ENCODE peak calls at places on chromosomes 6 and 20, in seven cellular contexts. Y, Q, N, W, O, C and V are unnamed samples. For H3K4me1 and H3K9me3, the result is how much of the 10 kb centered on the place peaks cover.

GRCh38 chr6:106858653-106859092 is 115.9 kb downstream of the CD24 start:
- DNase-seq in Y (peak), Q (peak), N (no peak), W (no peak), O (no peak), C (peak), V (no peak)

GRCh38 chr6:157314705-157315321 is 8.5 kb downstream of the TMEM242 start:
- DNase-seq in Y (peak), Q (no peak), N (no peak), W (no peak), O (peak), C (peak), V (peak)

GRCh38 chr6:165983112-165984072 is 184.3 kb downstream of the TBXT start:
- DNase-seq in Y (no peak), Q (no peak), N (no peak), W (no peak), O (no peak), C (no peak), V (no peak)

GRCh38 chr6:57075092-57075491 is 14.9 kb upstream of the ZNF451 start:
- DNase-seq in Y (no peak), Q (no peak), N (no peak), W (no peak), O (no peak), C (peak), V (no peak)

GRCh38 chr6:34595332-34596090 is 39.4 kb upstream of the SPDEF start:
- DNase-seq in Y (no peak), Q (no peak), N (no peak), W (no peak), O (no peak), C (peak), V (no peak)

GRCh38 chr6:80366721-80367120 is 260.2 kb downstream of the BCKDHB start:
- DNase-seq in Y (peak), Q (no peak), N (no peak), W (peak), O (no peak), C (peak), V (no peak)

GRCh38 chr6:158662607-158663464 is 13.0 kb downstream of the SYTL3 start:
- DNase-seq in Y (peak), Q (no peak), N (peak), W (no peak), O (no peak), C (peak), V (no peak)

GRCh38 chr6:12335717-12336116 is 45.6 kb downstream of the EDN1 start:
- DNase-seq in Y (no peak), Q (no peak), N (no peak), W (no peak), O (no peak), C (no peak), V (peak)

GRCh38 chr20:34705383-34706021 is 1.4 kb downstream of the TP53INP2 start:
- DNase-seq in Y (peak), Q (peak), N (no peak), W (no peak), O (no peak), C (peak), V (peak)

GRCh38 chr20:54869765-54870164 is 394.4 kb downstream of the DOK5 start:
- DNase-seq in Y (no peak), Q (no peak), N (no peak), W (no peak), O (no peak), C (no peak), V (no peak)

GRCh38 chr6:169851641-169852503 is 100.5 kb downstream of the ERMARD start:
- DNase-seq in Y (no peak), Q (no peak), N (no peak), W (no peak), O (no peak), C (no peak), V (peak)

GRCh38 chr6:5082487-5083306 is 2.4 kb upstream of the PPP1R3G start:
- DNase-seq in Y (peak), Q (peak), N (no peak), W (no peak), O (no peak), C (peak), V (peak)

GRCh38 chr6:116528800-116529199 is 16.7 kb downstream of the TRAPPC3L start:
- DNase-seq in Y (no peak), Q (no peak), N (no peak), W (no peak), O (no peak), C (peak), V (no peak)

GRCh38 chr6:3808189-3808588 is 41.0 kb upstream of the FAM50B start:
- DNase-seq in Y (no peak), Q (no peak), N (no peak), W (no peak), O (no peak), C (no peak), V (peak)

GRCh38 chr6:31131595-31131994 is 7.3 kb downstream of the PSORS1C2 start:
- DNase-seq in Y (no peak), Q (no peak), N (no peak), W (no peak), O (no peak), C (no peak), V (peak)

GRCh38 chr20:2237059-2237458 is 58.7 kb upstream of the TGM3 start:
- DNase-seq in Y (peak), Q (peak), N (no peak), W (no peak), O (no peak), C (peak), V (peak)

GRCh38 chr6:87054143-87054833 is 40.6 kb downstream of the CGA start:
- DNase-seq in Y (no peak), Q (no peak), N (no peak), W (no peak), O (no peak), C (no peak), V (no peak)

GRCh38 chr6:34059136-34059731 is 86.7 kb downstream of the GRM4 start:
- DNase-seq in Y (no peak), Q (no peak), N (no peak), W (no peak), O (no peak), C (no peak), V (peak)

GRCh38 chr6:85496009-85496579 is 46.2 kb downstream of the NT5E start:
- DNase-seq in Y (no peak), Q (no peak), N (no peak), W (no peak), O (no peak), C (no peak), V (no peak)

GRCh38 chr20:16273812-16274560 is 299.3 kb downstream of the KIF16B start:
- DNase-seq in Y (no peak), Q (no peak), N (no peak), W (no peak), O (no peak), C (no peak), V (no peak)

GRCh38 chr20:52048365-52048764 is 143.2 kb downstream of the ZFP64 start:
- DNase-seq in Y (no peak), Q (no peak), N (no peak), W (no peak), O (no peak), C (no peak), V (no peak)

GRCh38 chr20:22490287-22491187 is 93.8 kb downstream of the FOXA2 start:
- DNase-seq in Y (no peak), Q (no peak), N (peak), W (peak), O (no peak), C (no peak), V (no peak)

GRCh38 chr20:63978319-63979220 is 872 bp downstream of the SAMD10 start:
- DNase-seq in Y (no peak), Q (peak), N (peak), W (peak), O (peak), C (peak), V (peak)

GRCh38 chr6:98927534-98927933 is 20.2 kb downstream of the FBXL4 start:
- DNase-seq in Y (no peak), Q (no peak), N (no peak), W (no peak), O (no peak), C (no peak), V (no peak)

GRCh38 chr6:90294989-90295853 is 1.4 kb downstream of the BACH2 start:
- DNase-seq in Y (peak), Q (peak), N (peak), W (peak), O (peak), C (peak), V (peak)
- H3K4me1 ChIP-seq in Y (under half), Q (under half), N (under half), W (under half), O (under half), C (under half), V (under half)

DNA sequence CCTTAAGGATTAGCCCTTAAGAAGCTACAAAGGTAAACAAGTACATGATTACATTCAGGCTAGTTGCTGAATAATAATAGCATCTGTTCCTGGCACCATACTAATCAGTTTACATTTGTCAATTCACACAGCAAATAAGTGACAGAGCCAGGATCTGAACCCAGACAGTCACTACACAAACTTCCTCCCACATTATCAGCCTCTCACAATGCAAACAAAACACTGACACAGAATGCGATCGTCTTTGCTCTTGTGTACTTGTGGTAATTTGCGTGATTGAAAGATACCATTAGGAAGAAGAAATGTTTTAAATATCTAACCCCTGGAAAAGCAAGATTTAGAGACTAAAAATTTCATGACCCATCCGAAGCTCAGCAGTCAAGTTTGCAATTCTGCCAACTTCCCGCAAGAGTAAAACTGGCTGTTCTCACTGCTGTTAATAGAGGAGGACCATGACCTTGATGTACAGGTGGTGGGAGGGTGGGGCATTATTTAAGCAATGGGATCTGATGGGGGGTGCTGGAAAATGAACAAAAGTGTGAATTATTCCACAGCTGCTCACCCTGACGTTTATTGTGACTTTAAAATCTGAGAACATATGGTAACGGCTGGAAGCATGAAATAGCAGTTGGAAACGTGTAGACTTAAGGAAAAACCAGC is 95.4 kb upstream of the ARMC2 start:
- DNase-seq in Y (no peak), Q (no peak), N (no peak), W (no peak), O (no peak), C (no peak), V (no peak)
- H3K27ac ChIP-seq in Y (no peak), Q (no peak), N (no peak), W (peak), O (no peak), C (no peak), V (no peak)

GRCh38 chr6:108168501-108168979 is 2.7 kb downstream of the NR2E1 start:
- DNase-seq in Y (no peak), Q (no peak), N (no peak), W (peak), O (no peak), C (no peak), V (peak)
- H3K9me3 ChIP-seq in Y (under half), Q (under half), N (under half), W (under half), O (under half), C (under half), V (under half)

GRCh38 chr6:167049275-167049674 is 50.1 kb downstream of the CEP43 start:
- DNase-seq in Y (no peak), Q (no peak), N (no peak), W (no peak), O (no peak), C (no peak), V (no peak)
- H3K4me1 ChIP-seq in Y (under half), Q (under half), N (under half), W (under half), O (under half), C (under half), V (under half)

GRCh38 chr20:44067650-44068081 is 119.3 kb downstream of the JPH2 start:
- DNase-seq in Y (no peak), Q (no peak), N (no peak), W (no peak), O (no peak), C (no peak), V (no peak)

GRCh38 chr20:44069203-44069931 is 117.6 kb downstream of the JPH2 start:
- DNase-seq in Y (peak), Q (no peak), N (no peak), W (no peak), O (peak), C (no peak), V (peak)

GRCh38 chr20:44068311-44068710 is 118.7 kb downstream of the JPH2 start:
- DNase-seq in Y (no peak), Q (no peak), N (no peak), W (no peak), O (no peak), C (no peak), V (no peak)

GRCh38 chr20:44070139-44070900 is 116.7 kb downstream of the JPH2 start:
- DNase-seq in Y (no peak), Q (no peak), N (no peak), W (no peak), O (peak), C (no peak), V (peak)

GRCh38 chr20:44068780-44069191 is 118.2 kb downstream of the JPH2 start:
- DNase-seq in Y (no peak), Q (no peak), N (no peak), W (no peak), O (no peak), C (no peak), V (peak)
- H3K27ac ChIP-seq in Y (no peak), Q (no peak), N (no peak), W (no peak), O (peak), C (no peak), V (no peak)

DNA sequence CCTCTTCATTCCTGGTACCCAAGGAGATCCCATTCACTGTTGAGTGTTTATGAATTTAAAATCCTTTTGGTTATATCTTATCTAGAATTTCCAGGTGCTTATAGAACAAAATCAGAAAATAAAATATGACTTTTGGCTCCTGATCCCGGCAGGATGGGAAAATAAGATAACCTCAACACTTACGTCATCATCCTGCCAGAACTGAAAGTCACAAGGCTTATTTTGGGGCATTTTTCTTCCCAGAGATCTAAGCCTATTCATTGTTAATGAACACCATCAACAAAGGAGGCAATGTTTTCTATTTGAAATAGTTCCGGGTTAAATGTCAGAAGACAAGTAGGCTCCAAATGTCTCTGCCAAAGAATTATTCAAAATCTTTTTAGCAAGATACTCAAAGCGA is 580.6 kb downstream of the TFAP2A start:
- DNase-seq in Y (no peak), Q (no peak), N (no peak), W (no peak), O (no peak), C (no peak), V (no peak)
- H3K9me3 ChIP-seq in Y (under half), Q (under half), N (under half), W (under half), O (under half), C (under half), V (under half)